ENCODE peak calls at places on chromosomes 4 and X, in eight cellular contexts. One of them, this sample, is unnamed.
A peak's percentile ranks its signal among the peaks of the same experiment; 100 is the strongest.

GRCh38 chr4:78058591-78059523 is 1.7 kb downstream of the FRAS1 start:
- DNase-seq in chondrocyte: no peak
- DNase-seq in psoas muscle: peak; percentile 75
- DNase-seq in OCI-LY7: peak; percentile 7
- DNase-seq in lung: peak; percentile 44
- DNase-seq in lower lobe of right lung: peak; percentile 61
- DNase-seq in neural crest cell: peak; percentile 44
- DNase-seq in ovary: peak; percentile 49
- DNase-seq in this sample: peak; percentile 39

GRCh38 chr4:86496094-86497060 is 97.7 kb upstream of the PTPN13 start:
- DNase-seq in psoas muscle: no peak
- DNase-seq in chondrocyte: no peak
- DNase-seq in lung: no peak
- DNase-seq in lower lobe of right lung: no peak
- DNase-seq in neural crest cell: peak; percentile 28
- DNase-seq in OCI-LY7: peak; percentile 45
- DNase-seq in ovary: peak; percentile 47
- DNase-seq in this sample: peak; percentile 40

GRCh38 chrX:68867458-68868166 is 38.8 kb downstream of the EFNB1 start:
- DNase-seq in OCI-LY7: no peak
- DNase-seq in lung: no peak
- DNase-seq in lower lobe of right lung: peak; percentile 44
- DNase-seq in neural crest cell: no peak
- DNase-seq in ovary: peak; percentile 55
- DNase-seq in chondrocyte: no peak
- DNase-seq in psoas muscle: no peak
- DNase-seq in this sample: no peak

GRCh38 chr4:145934434-145935047 is 4.1 kb downstream of the ZNF827 start:
- DNase-seq in neural crest cell: no peak
- DNase-seq in chondrocyte: no peak
- DNase-seq in lung: no peak
- DNase-seq in ovary: no peak
- DNase-seq in psoas muscle: no peak
- DNase-seq in lower lobe of right lung: no peak
- DNase-seq in OCI-LY7: peak; percentile 39
- DNase-seq in this sample: no peak

GRCh38 chrX:44344194-44344593 is 722 bp upstream of the EFHC2 start:
- DNase-seq in lung: peak; percentile 35
- DNase-seq in chondrocyte: no peak
- DNase-seq in psoas muscle: no peak
- DNase-seq in neural crest cell: no peak
- DNase-seq in ovary: peak; percentile 41
- DNase-seq in OCI-LY7: no peak
- DNase-seq in lower lobe of right lung: peak; percentile 52
- DNase-seq in this sample: peak; percentile 13

GRCh38 chr4:7999695-8000094 is 60.0 kb upstream of the AFAP1 start:
- DNase-seq in lung: no peak
- DNase-seq in ovary: no peak
- DNase-seq in psoas muscle: peak; percentile 59
- DNase-seq in chondrocyte: peak; percentile 88
- DNase-seq in lower lobe of right lung: no peak
- DNase-seq in neural crest cell: no peak
- DNase-seq in OCI-LY7: no peak
- DNase-seq in this sample: no peak

GRCh38 chr4:177229331-177229730 is 80.3 kb upstream of the NEIL3 start:
- DNase-seq in neural crest cell: no peak
- DNase-seq in ovary: no peak
- DNase-seq in lower lobe of right lung: no peak
- DNase-seq in psoas muscle: no peak
- DNase-seq in lung: no peak
- DNase-seq in OCI-LY7: no peak
- DNase-seq in chondrocyte: no peak
- DNase-seq in this sample: no peak

GRCh38 chrX:130669233-130669632 is 233.8 kb downstream of the ENOX2 start:
- DNase-seq in psoas muscle: no peak
- DNase-seq in chondrocyte: no peak
- DNase-seq in OCI-LY7: no peak
- DNase-seq in neural crest cell: no peak
- DNase-seq in lung: no peak
- DNase-seq in lower lobe of right lung: no peak
- DNase-seq in ovary: no peak
- DNase-seq in this sample: no peak

GRCh38 chr4:87840149-87840548 is 7.4 kb downstream of the MEPE start:
- DNase-seq in lower lobe of right lung: no peak
- DNase-seq in neural crest cell: no peak
- DNase-seq in lung: no peak
- DNase-seq in psoas muscle: no peak
- DNase-seq in OCI-LY7: no peak
- DNase-seq in ovary: no peak
- DNase-seq in chondrocyte: no peak
- DNase-seq in this sample: no peak

GRCh38 chrX:150361777-150362351 is 1.3 kb upstream of the MAMLD1 start:
- DNase-seq in ovary: peak; percentile 73
- DNase-seq in lower lobe of right lung: peak; percentile 39
- DNase-seq in OCI-LY7: no peak
- DNase-seq in chondrocyte: peak; percentile 85
- DNase-seq in neural crest cell: no peak
- DNase-seq in psoas muscle: peak; percentile 53
- DNase-seq in lung: peak; percentile 25
- DNase-seq in this sample: peak; percentile 28

GRCh38 chr4:16026155-16026761 is 57.6 kb downstream of the PROM1 start:
- DNase-seq in chondrocyte: no peak
- DNase-seq in lung: no peak
- DNase-seq in lower lobe of right lung: no peak
- DNase-seq in ovary: no peak
- DNase-seq in neural crest cell: peak; percentile 25
- DNase-seq in psoas muscle: no peak
- DNase-seq in OCI-LY7: peak; percentile 80
- DNase-seq in this sample: peak; percentile 54

GRCh38 chrX:39414290-39414847 is 613.1 kb downstream of the MID1IP1 start:
- DNase-seq in psoas muscle: no peak
- DNase-seq in neural crest cell: no peak
- DNase-seq in chondrocyte: no peak
- DNase-seq in OCI-LY7: no peak
- DNase-seq in lower lobe of right lung: no peak
- DNase-seq in lung: no peak
- DNase-seq in ovary: no peak
- DNase-seq in this sample: no peak

GRCh38 chr4:158236304-158237030 is 26.2 kb downstream of the TMEM144 start:
- DNase-seq in ovary: no peak
- DNase-seq in psoas muscle: no peak
- DNase-seq in lower lobe of right lung: no peak
- DNase-seq in neural crest cell: no peak
- DNase-seq in OCI-LY7: no peak
- DNase-seq in lung: no peak
- DNase-seq in chondrocyte: no peak
- DNase-seq in this sample: no peak

GRCh38 chr4:680931-681645 is 6.7 kb downstream of the MYL5 start:
- DNase-seq in lung: no peak
- DNase-seq in ovary: no peak
- DNase-seq in lower lobe of right lung: peak; percentile 81
- DNase-seq in psoas muscle: peak; percentile 79
- DNase-seq in neural crest cell: peak; percentile 52
- DNase-seq in chondrocyte: no peak
- DNase-seq in OCI-LY7: no peak
- DNase-seq in this sample: peak; percentile 87

GRCh38 chr4:138894688-138895087 is 120.9 kb upstream of the NOCT start:
- DNase-seq in neural crest cell: no peak
- DNase-seq in lower lobe of right lung: peak; percentile 65
- DNase-seq in psoas muscle: no peak
- DNase-seq in ovary: no peak
- DNase-seq in chondrocyte: no peak
- DNase-seq in OCI-LY7: no peak
- DNase-seq in lung: peak; percentile 51
- DNase-seq in this sample: no peak

GRCh38 chrX:38845426-38845825 is 44.2 kb downstream of the MID1IP1 start:
- DNase-seq in lung: no peak
- DNase-seq in lower lobe of right lung: no peak
- DNase-seq in chondrocyte: no peak
- DNase-seq in OCI-LY7: no peak
- DNase-seq in psoas muscle: no peak
- DNase-seq in ovary: no peak
- DNase-seq in neural crest cell: no peak
- DNase-seq in this sample: no peak

GRCh38 chr4:102333792-102334191 is 11.5 kb downstream of the SLC39A8 start:
- DNase-seq in psoas muscle: no peak
- DNase-seq in ovary: no peak
- DNase-seq in lower lobe of right lung: no peak
- DNase-seq in OCI-LY7: no peak
- DNase-seq in chondrocyte: no peak
- DNase-seq in neural crest cell: no peak
- DNase-seq in lung: no peak
- DNase-seq in this sample: no peak

GRCh38 chr4:41913509-41913908 is 21.7 kb upstream of the TMEM33 start:
- DNase-seq in OCI-LY7: no peak
- DNase-seq in chondrocyte: no peak
- DNase-seq in lung: no peak
- DNase-seq in ovary: no peak
- DNase-seq in lower lobe of right lung: no peak
- DNase-seq in neural crest cell: no peak
- DNase-seq in psoas muscle: no peak
- DNase-seq in this sample: no peak

GRCh38 chr4:87150498-87151261 is 69.7 kb downstream of the KLHL8 start:
- DNase-seq in ovary: no peak
- DNase-seq in lung: peak; percentile 62
- DNase-seq in neural crest cell: peak; percentile 77
- DNase-seq in OCI-LY7: peak; percentile 77
- DNase-seq in psoas muscle: no peak
- DNase-seq in lower lobe of right lung: no peak
- DNase-seq in chondrocyte: no peak
- DNase-seq in this sample: peak; percentile 51

GRCh38 chr4:82739292-82740190 is 59.1 kb downstream of the SCD5 start:
- DNase-seq in lung: peak; percentile 74
- DNase-seq in psoas muscle: peak; percentile 79
- DNase-seq in ovary: peak; percentile 68
- DNase-seq in OCI-LY7: peak; percentile 71
- DNase-seq in lower lobe of right lung: peak; percentile 80
- DNase-seq in neural crest cell: peak; percentile 83
- DNase-seq in chondrocyte: no peak
- DNase-seq in this sample: peak; percentile 81

GRCh38 chrX:74788545-74789086 is 136.6 kb downstream of the NEXMIF start:
- DNase-seq in neural crest cell: no peak
- DNase-seq in lung: no peak
- DNase-seq in psoas muscle: no peak
- DNase-seq in chondrocyte: no peak
- DNase-seq in ovary: no peak
- DNase-seq in OCI-LY7: no peak
- DNase-seq in lower lobe of right lung: no peak
- DNase-seq in this sample: no peak
- TF ChIP-seq CTCF in neural crest cell: peak; percentile 29
- TF ChIP-seq CTCF in lung: no peak
- TF ChIP-seq CTCF in psoas muscle: no peak
- TF ChIP-seq CTCF in chondrocyte: no peak
- TF ChIP-seq CTCF in ovary: no peak
- TF ChIP-seq CTCF in OCI-LY7: peak; percentile 18
- TF ChIP-seq CTCF in lower lobe of right lung: no peak
- TF ChIP-seq CTCF in this sample: no peak

GRCh38 chr4:37385424-37385823 is 140.9 kb downstream of the NWD2 start:
- DNase-seq in lung: no peak
- DNase-seq in lower lobe of right lung: no peak
- DNase-seq in psoas muscle: no peak
- DNase-seq in chondrocyte: no peak
- DNase-seq in ovary: no peak
- DNase-seq in OCI-LY7: no peak
- DNase-seq in neural crest cell: no peak
- DNase-seq in this sample: no peak

GRCh38 chr4:37381040-37381668 is 136.6 kb downstream of the NWD2 start:
- DNase-seq in lung: no peak
- DNase-seq in chondrocyte: no peak
- DNase-seq in neural crest cell: no peak
- DNase-seq in OCI-LY7: no peak
- DNase-seq in lower lobe of right lung: no peak
- DNase-seq in ovary: no peak
- DNase-seq in psoas muscle: no peak
- DNase-seq in this sample: no peak

GRCh38 chr4:37388672-37389368 is 144.3 kb downstream of the NWD2 start:
- DNase-seq in lower lobe of right lung: no peak
- DNase-seq in psoas muscle: no peak
- DNase-seq in lung: no peak
- DNase-seq in chondrocyte: no peak
- DNase-seq in neural crest cell: no peak
- DNase-seq in OCI-LY7: no peak
- DNase-seq in ovary: no peak
- DNase-seq in this sample: no peak

GRCh38 chr4:37389369-37389765 is 144.8 kb downstream of the NWD2 start:
- DNase-seq in lower lobe of right lung: no peak
- DNase-seq in ovary: no peak
- DNase-seq in neural crest cell: no peak
- DNase-seq in OCI-LY7: no peak
- DNase-seq in lung: no peak
- DNase-seq in psoas muscle: no peak
- DNase-seq in chondrocyte: no peak
- DNase-seq in this sample: no peak

DNA sequence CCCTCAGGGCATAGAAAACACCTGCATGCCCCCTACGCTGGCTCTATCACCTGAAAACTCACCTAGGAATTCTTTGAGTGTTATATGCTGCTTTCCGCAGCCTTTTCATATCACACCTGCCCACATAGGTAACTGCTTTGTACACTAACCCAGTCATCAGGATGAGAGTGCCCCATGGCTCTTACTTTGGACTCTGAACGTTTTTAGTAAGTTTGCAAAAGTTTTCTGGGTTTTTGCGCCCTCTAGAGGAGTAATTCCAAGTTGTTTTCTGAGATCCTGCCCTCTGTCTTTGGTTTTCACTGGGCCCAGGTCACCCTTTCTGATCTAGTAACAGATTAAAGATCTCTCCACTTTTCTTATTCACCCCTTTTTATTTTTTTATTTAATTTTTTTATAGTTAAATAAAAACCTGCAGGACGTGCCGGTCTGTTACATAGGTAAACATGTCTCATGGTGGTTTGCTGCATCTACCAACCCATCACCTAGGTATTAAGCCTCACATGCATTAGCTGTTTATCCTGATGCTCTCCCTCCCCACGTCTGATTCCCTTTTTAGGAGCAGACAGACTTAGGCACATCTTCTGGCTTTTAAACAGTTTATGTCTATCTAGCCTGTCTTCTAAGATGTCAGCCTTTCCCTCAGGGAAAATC is 139.2 kb downstream of the NWD2 start:
- DNase-seq in lower lobe of right lung: no peak
- DNase-seq in neural crest cell: peak; percentile 47
- DNase-seq in lung: no peak
- DNase-seq in OCI-LY7: peak; percentile 54
- DNase-seq in ovary: no peak
- DNase-seq in chondrocyte: no peak
- DNase-seq in psoas muscle: no peak
- DNase-seq in this sample: peak; percentile 49
- TF ChIP-seq CTCF in lower lobe of right lung: peak; percentile 56
- TF ChIP-seq CTCF in neural crest cell: peak; percentile 76
- TF ChIP-seq CTCF in lung: peak; percentile 28
- TF ChIP-seq CTCF in OCI-LY7: peak; percentile 83
- TF ChIP-seq CTCF in ovary: no peak
- TF ChIP-seq CTCF in chondrocyte: peak; percentile 84
- TF ChIP-seq CTCF in psoas muscle: no peak
- TF ChIP-seq CTCF in this sample: peak; percentile 52

GRCh38 chrX:45515262-45516215 is 314.9 kb upstream of the DIPK2B start:
- DNase-seq in lung: peak; percentile 78
- DNase-seq in neural crest cell: no peak
- DNase-seq in ovary: peak; percentile 44
- DNase-seq in OCI-LY7: no peak
- DNase-seq in chondrocyte: no peak
- DNase-seq in psoas muscle: peak; percentile 81
- DNase-seq in lower lobe of right lung: peak; percentile 67
- DNase-seq in this sample: peak; percentile 13
- TF ChIP-seq CTCF in lung: peak; percentile 36
- TF ChIP-seq CTCF in neural crest cell: peak; percentile 63
- TF ChIP-seq CTCF in ovary: peak; percentile 48
- TF ChIP-seq CTCF in OCI-LY7: peak; percentile 56
- TF ChIP-seq CTCF in chondrocyte: peak; percentile 87
- TF ChIP-seq CTCF in psoas muscle: peak; percentile 64
- TF ChIP-seq CTCF in lower lobe of right lung: peak; percentile 58
- TF ChIP-seq CTCF in this sample: no peak

GRCh38 chr4:128341634-128342033 is 54.0 kb upstream of the PGRMC2 start:
- DNase-seq in OCI-LY7: no peak
- DNase-seq in lung: no peak
- DNase-seq in ovary: no peak
- DNase-seq in lower lobe of right lung: no peak
- DNase-seq in neural crest cell: no peak
- DNase-seq in psoas muscle: no peak
- DNase-seq in chondrocyte: no peak
- DNase-seq in this sample: no peak
- TF ChIP-seq CTCF in OCI-LY7: no peak
- TF ChIP-seq CTCF in lung: no peak
- TF ChIP-seq CTCF in ovary: no peak
- TF ChIP-seq CTCF in lower lobe of right lung: no peak
- TF ChIP-seq CTCF in neural crest cell: no peak
- TF ChIP-seq CTCF in psoas muscle: no peak
- TF ChIP-seq CTCF in chondrocyte: peak; percentile 30
- TF ChIP-seq CTCF in this sample: no peak